ENCODE peak calls at places on chromosomes 6 and 20, in five cellular contexts. One of them, this sample, is unnamed. For H3K4me1, the result is how much of the 10 kb centered on the place peaks cover.

GRCh38 chr6:162671580-162672165 is 55.9 kb downstream of the PRKN start:
- DNase-seq in fibroblast of lung: no peak
- DNase-seq in Peyer's patch: no peak
- DNase-seq in body of pancreas: no peak
- DNase-seq in thoracic aorta: no peak
- DNase-seq in this sample: no peak

GRCh38 chr6:145561095-145561820 is 174.1 kb downstream of the EPM2A start:
- DNase-seq in Peyer's patch: no peak
- DNase-seq in body of pancreas: no peak
- DNase-seq in thoracic aorta: no peak
- DNase-seq in fibroblast of lung: no peak
- DNase-seq in this sample: no peak

GRCh38 chr6:45791600-45792168 is 224.0 kb downstream of the CLIC5 start:
- DNase-seq in Peyer's patch: no peak
- DNase-seq in fibroblast of lung: peak
- DNase-seq in body of pancreas: no peak
- DNase-seq in thoracic aorta: no peak
- DNase-seq in this sample: no peak

GRCh38 chr20:7939663-7940062 is 595 bp downstream of the HAO1 start:
- DNase-seq in body of pancreas: no peak
- DNase-seq in thoracic aorta: no peak
- DNase-seq in fibroblast of lung: no peak
- DNase-seq in Peyer's patch: no peak
- DNase-seq in this sample: no peak

GRCh38 chr6:64538760-64539159 is 903.2 kb downstream of the PHF3 start:
- DNase-seq in thoracic aorta: no peak
- DNase-seq in Peyer's patch: no peak
- DNase-seq in fibroblast of lung: no peak
- DNase-seq in body of pancreas: no peak
- DNase-seq in this sample: no peak

GRCh38 chr6:137849709-137850093 is 17.4 kb upstream of the TNFAIP3 start:
- DNase-seq in Peyer's patch: no peak
- DNase-seq in fibroblast of lung: no peak
- DNase-seq in thoracic aorta: no peak
- DNase-seq in body of pancreas: no peak
- DNase-seq in this sample: no peak

GRCh38 chr6:147221739-147222138 is 17.5 kb downstream of the STXBP5 start:
- DNase-seq in body of pancreas: no peak
- DNase-seq in fibroblast of lung: no peak
- DNase-seq in thoracic aorta: no peak
- DNase-seq in Peyer's patch: no peak
- DNase-seq in this sample: no peak

GRCh38 chr6:134936927-134937326 is 13.0 kb downstream of the ALDH8A1 start:
- DNase-seq in fibroblast of lung: peak
- DNase-seq in thoracic aorta: no peak
- DNase-seq in body of pancreas: no peak
- DNase-seq in Peyer's patch: no peak
- DNase-seq in this sample: no peak

GRCh38 chr6:30888472-30889137 is 4.3 kb downstream of the DDR1 start:
- DNase-seq in Peyer's patch: peak
- DNase-seq in thoracic aorta: no peak
- DNase-seq in fibroblast of lung: peak
- DNase-seq in body of pancreas: no peak
- DNase-seq in this sample: peak

GRCh38 chr6:129135421-129135820 is 252.5 kb downstream of the LAMA2 start:
- DNase-seq in fibroblast of lung: peak
- DNase-seq in thoracic aorta: no peak
- DNase-seq in body of pancreas: no peak
- DNase-seq in Peyer's patch: no peak
- DNase-seq in this sample: no peak

GRCh38 chr6:97591955-97592354 is 308.9 kb upstream of the MMS22L start:
- DNase-seq in thoracic aorta: no peak
- DNase-seq in fibroblast of lung: no peak
- DNase-seq in Peyer's patch: no peak
- DNase-seq in body of pancreas: no peak
- DNase-seq in this sample: no peak

GRCh38 chr6:155315516-155315871 is 1.2 kb upstream of the TFB1M start:
- DNase-seq in Peyer's patch: no peak
- DNase-seq in thoracic aorta: no peak
- DNase-seq in fibroblast of lung: peak
- DNase-seq in body of pancreas: no peak
- DNase-seq in this sample: no peak

GRCh38 chr20:47956261-47956995 is 171.1 kb upstream of the SULF2 start:
- DNase-seq in body of pancreas: no peak
- DNase-seq in Peyer's patch: no peak
- DNase-seq in fibroblast of lung: peak
- DNase-seq in thoracic aorta: no peak
- DNase-seq in this sample: no peak

GRCh38 chr20:19785886-19786285 is 27.8 kb downstream of the RIN2 start:
- DNase-seq in fibroblast of lung: peak
- DNase-seq in Peyer's patch: no peak
- DNase-seq in body of pancreas: no peak
- DNase-seq in thoracic aorta: no peak
- DNase-seq in this sample: no peak

GRCh38 chr20:45341939-45342862 is 6.0 kb downstream of the SDC4 start:
- DNase-seq in thoracic aorta: no peak
- DNase-seq in Peyer's patch: peak
- DNase-seq in fibroblast of lung: no peak
- DNase-seq in body of pancreas: peak
- DNase-seq in this sample: no peak

GRCh38 chr6:100426689-100427338 is 37.9 kb downstream of the SIM1 start:
- DNase-seq in body of pancreas: peak
- DNase-seq in thoracic aorta: no peak
- DNase-seq in fibroblast of lung: no peak
- DNase-seq in Peyer's patch: no peak
- DNase-seq in this sample: no peak

GRCh38 chr6:25193147-25193864 is 85.9 kb upstream of the CARMIL1 start:
- DNase-seq in Peyer's patch: no peak
- DNase-seq in thoracic aorta: no peak
- DNase-seq in fibroblast of lung: peak
- DNase-seq in body of pancreas: peak
- DNase-seq in this sample: no peak

GRCh38 chr6:125950293-125950692 is 6.3 kb upstream of the HINT3 start:
- DNase-seq in thoracic aorta: no peak
- DNase-seq in body of pancreas: no peak
- DNase-seq in Peyer's patch: no peak
- DNase-seq in fibroblast of lung: peak
- DNase-seq in this sample: no peak

GRCh38 chr20:4607287-4607713 is 114.4 kb upstream of the PRND start:
- DNase-seq in body of pancreas: peak
- DNase-seq in fibroblast of lung: peak
- DNase-seq in Peyer's patch: peak
- DNase-seq in thoracic aorta: no peak
- DNase-seq in this sample: no peak

GRCh38 chr6:106979435-106979884 is 4.9 kb upstream of the CD24 start:
- DNase-seq in fibroblast of lung: peak
- DNase-seq in Peyer's patch: peak
- DNase-seq in thoracic aorta: peak
- DNase-seq in body of pancreas: peak
- DNase-seq in this sample: peak

GRCh38 chr20:19757487-19757972 is 528 bp upstream of the RIN2 start:
- DNase-seq in fibroblast of lung: peak
- DNase-seq in body of pancreas: peak
- DNase-seq in Peyer's patch: peak
- DNase-seq in thoracic aorta: no peak
- DNase-seq in this sample: peak

GRCh38 chr6:151490996-151491395 is 2.8 kb upstream of the CCDC170 start:
- DNase-seq in fibroblast of lung: no peak
- DNase-seq in thoracic aorta: no peak
- DNase-seq in body of pancreas: no peak
- DNase-seq in Peyer's patch: no peak
- DNase-seq in this sample: no peak

GRCh38 chr6:89826029-89826528 is 3.6 kb upstream of the CASP8AP2 start:
- DNase-seq in Peyer's patch: no peak
- DNase-seq in body of pancreas: no peak
- DNase-seq in thoracic aorta: no peak
- DNase-seq in fibroblast of lung: peak
- DNase-seq in this sample: no peak

GRCh38 chr6:44253307-44254101 is 3.8 kb downstream of the SLC35B2 start:
- DNase-seq in body of pancreas: peak
- DNase-seq in fibroblast of lung: no peak
- DNase-seq in Peyer's patch: peak
- DNase-seq in thoracic aorta: no peak
- DNase-seq in this sample: peak

DNA sequence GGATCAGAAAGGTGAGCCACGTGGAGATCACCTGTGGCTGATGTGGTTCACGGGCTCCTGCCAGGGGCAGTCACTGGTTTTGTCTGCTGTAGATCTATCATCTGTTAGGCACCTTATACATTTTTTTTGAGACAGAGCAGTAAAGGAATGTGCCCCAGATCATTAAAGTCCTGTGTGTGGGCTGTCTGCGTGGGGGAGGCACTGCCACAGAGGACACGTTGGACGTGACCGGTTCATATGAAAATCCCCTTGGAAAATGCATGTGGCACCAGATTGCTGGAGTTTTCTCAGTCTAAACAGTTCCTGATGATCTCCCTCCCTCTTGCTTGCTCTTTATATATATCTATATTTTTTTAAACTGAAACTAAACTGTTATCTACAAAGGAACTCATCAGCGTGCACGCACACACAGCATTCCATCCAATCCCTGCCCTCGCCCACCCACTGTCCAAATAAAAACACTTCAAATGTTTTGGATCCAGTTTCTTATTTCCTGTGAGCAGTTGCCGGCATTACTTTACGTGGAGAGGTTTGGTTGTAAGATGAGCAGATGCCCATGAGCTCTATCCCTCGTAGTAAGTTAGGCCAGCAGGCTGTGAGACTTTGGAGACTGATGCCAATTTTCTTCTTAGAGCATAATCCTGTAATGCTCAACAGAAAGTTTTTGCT is 161.6 kb upstream of the EXOC2 start:
- DNase-seq in fibroblast of lung: peak
- DNase-seq in thoracic aorta: no peak
- DNase-seq in body of pancreas: no peak
- DNase-seq in Peyer's patch: no peak
- DNase-seq in this sample: no peak
- H3K4me1 ChIP-seq in fibroblast of lung: under half
- H3K4me1 ChIP-seq in thoracic aorta: under half
- H3K4me1 ChIP-seq in body of pancreas: under half
- H3K4me1 ChIP-seq in Peyer's patch: under half
- H3K4me1 ChIP-seq in this sample: under half

DNA sequence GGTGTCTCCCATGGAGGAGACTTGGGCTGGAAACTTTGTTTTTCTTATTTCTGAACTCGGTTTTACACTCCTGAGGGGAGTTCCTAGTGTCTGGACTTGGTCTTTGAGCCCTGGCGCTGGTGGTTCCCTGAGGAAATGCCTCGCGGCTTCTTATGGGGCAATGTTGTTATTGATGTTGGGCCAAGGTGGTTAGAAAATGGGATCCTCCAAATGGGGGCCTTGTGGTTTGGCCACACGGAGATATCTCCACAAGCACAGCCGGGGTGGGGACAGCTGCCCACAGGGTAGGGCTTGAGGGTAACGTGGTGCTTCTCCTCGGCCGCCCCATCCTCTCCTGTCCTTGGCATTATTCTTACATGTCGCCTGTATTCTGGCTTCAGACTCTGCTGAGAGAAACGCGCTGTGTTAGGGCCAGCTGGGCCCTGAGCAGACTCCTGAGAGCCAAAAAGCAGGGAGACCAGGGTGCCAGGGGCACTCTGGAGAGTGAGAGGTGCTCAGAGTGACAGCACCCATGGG is 137.0 kb downstream of the FOXO3 start:
- DNase-seq in Peyer's patch: no peak
- DNase-seq in thoracic aorta: no peak
- DNase-seq in body of pancreas: no peak
- DNase-seq in fibroblast of lung: peak
- DNase-seq in this sample: no peak
- H3K27ac ChIP-seq in Peyer's patch: no peak
- H3K27ac ChIP-seq in thoracic aorta: peak
- H3K27ac ChIP-seq in body of pancreas: no peak
- H3K27ac ChIP-seq in fibroblast of lung: no peak
- H3K27ac ChIP-seq in this sample: no peak

DNA sequence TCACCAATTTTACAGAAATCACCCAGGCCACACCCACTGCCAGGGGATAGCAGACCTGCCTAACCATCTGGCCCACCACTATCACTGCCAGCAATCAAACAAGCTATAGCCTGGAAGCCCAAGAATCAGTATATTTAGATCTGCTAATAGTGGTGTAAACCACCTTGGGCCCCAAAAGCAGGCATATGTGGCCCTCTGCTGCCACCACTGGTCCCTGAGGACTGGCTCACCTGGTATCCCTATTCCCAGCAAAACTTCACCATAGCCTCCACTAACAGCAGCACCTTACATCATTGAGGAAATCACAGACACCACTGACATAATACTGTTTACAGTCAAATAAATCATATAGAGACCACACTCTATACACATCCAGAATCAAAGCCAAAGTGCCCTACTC is 880.4 kb upstream of the MAN1A1 start:
- DNase-seq in thoracic aorta: no peak
- DNase-seq in fibroblast of lung: no peak
- DNase-seq in Peyer's patch: no peak
- DNase-seq in body of pancreas: no peak
- DNase-seq in this sample: no peak
- TF ChIP-seq CTCF in thoracic aorta: no peak
- TF ChIP-seq CTCF in fibroblast of lung: no peak
- TF ChIP-seq CTCF in Peyer's patch: no peak
- TF ChIP-seq CTCF in body of pancreas: no peak
- TF ChIP-seq CTCF in this sample: no peak

GRCh38 chr20:23153696-23154341 is 67.7 kb upstream of the CD93 start:
- DNase-seq in body of pancreas: no peak
- DNase-seq in fibroblast of lung: no peak
- DNase-seq in thoracic aorta: no peak
- DNase-seq in Peyer's patch: peak
- DNase-seq in this sample: no peak

GRCh38 chr20:23155141-23155590 is 69.0 kb upstream of the CD93 start:
- DNase-seq in thoracic aorta: no peak
- DNase-seq in fibroblast of lung: no peak
- DNase-seq in Peyer's patch: no peak
- DNase-seq in body of pancreas: no peak
- DNase-seq in this sample: no peak

GRCh38 chr20:23157741-23158140 is 71.6 kb upstream of the CD93 start:
- DNase-seq in fibroblast of lung: no peak
- DNase-seq in Peyer's patch: peak
- DNase-seq in thoracic aorta: no peak
- DNase-seq in body of pancreas: no peak
- DNase-seq in this sample: no peak

GRCh38 chr20:23156842-23157423 is 70.8 kb upstream of the CD93 start:
- DNase-seq in thoracic aorta: no peak
- DNase-seq in Peyer's patch: no peak
- DNase-seq in body of pancreas: no peak
- DNase-seq in fibroblast of lung: no peak
- DNase-seq in this sample: no peak

DNA sequence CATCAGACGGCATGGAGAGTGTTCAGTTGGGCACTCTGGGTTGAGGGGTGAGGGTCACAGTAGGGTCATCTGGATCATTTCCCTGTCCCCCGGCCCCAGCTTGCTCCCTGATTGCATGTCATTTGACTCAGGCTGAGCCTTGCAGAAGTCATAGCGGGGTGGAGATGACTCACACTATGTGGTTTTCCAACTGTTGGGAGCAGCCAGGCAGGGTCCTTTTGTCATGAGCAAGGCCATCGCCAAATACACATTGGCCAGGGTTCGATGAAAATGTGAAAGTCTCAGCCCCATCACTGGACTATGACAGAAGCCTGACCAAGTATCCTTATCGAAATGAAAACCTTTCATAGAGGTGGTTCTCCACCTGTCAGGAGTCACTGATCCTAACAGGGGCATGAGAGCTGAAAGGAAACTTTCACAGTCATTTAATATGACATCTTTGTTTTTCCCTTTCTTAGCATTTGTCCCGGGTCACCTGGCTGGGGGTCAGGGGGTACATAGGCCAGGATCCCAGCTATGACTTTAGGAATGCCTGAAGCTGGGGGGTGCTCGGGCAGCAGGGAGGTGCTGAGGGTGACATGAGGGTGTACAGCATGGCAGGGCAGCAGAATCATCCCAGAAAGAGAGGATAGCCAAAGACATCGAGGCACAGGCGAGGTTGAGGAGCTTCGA is 70.2 kb upstream of the CD93 start:
- DNase-seq in thoracic aorta: peak
- DNase-seq in body of pancreas: peak
- DNase-seq in Peyer's patch: peak
- DNase-seq in fibroblast of lung: peak
- DNase-seq in this sample: peak
- H3K4me1 ChIP-seq in thoracic aorta: half or more
- H3K4me1 ChIP-seq in body of pancreas: under half
- H3K4me1 ChIP-seq in Peyer's patch: under half
- H3K4me1 ChIP-seq in fibroblast of lung: under half
- H3K4me1 ChIP-seq in this sample: half or more

This sample was measured in spleen.